ENCODE peak calls at places on chromosomes 12 and 14, in nine cellular contexts. G is activated T-cell treated with anti-CD3 and anti-CD28 coated beads, Interleukin-2, amount 50 U/mL, for 72 hours; J is uterus; Q is NCI-H774; P is upper lobe of right lung; S is ovary; F is AG10803; A is EL; K is NCI-H1417. I is an unnamed sample.

GRCh38 chr12:1297639-1298038 is 296.7 kb downstream of the FBXL14 start:
- DNase-seq in J (no peak), P (no peak), S (no peak), Q (no peak), A (peak; percentile 9), G (no peak), K (no peak), F (no peak), I (no peak)

GRCh38 chr12:99277566-99277965 is 370.0 kb upstream of the GARIN6 start:
- DNase-seq in F (no peak), K (no peak), Q (no peak), J (no peak), A (no peak), S (no peak), G (no peak), P (no peak), I (no peak)

GRCh38 chr14:92570863-92571262 is 57.3 kb downstream of the RIN3 start:
- DNase-seq in F (no peak), S (no peak), A (no peak), Q (no peak), G (no peak), P (no peak), K (no peak), J (no peak), I (no peak)

GRCh38 chr12:104809706-104810385 is 148.2 kb downstream of the SLC41A2 start:
- DNase-seq in S (no peak), K (no peak), J (no peak), F (no peak), G (no peak), A (no peak), P (no peak), Q (no peak), I (no peak)

GRCh38 chr12:124484067-124484466 is 83.3 kb downstream of the NCOR2 start:
- DNase-seq in A (no peak), P (no peak), Q (no peak), F (no peak), K (no peak), G (no peak), J (no peak), S (no peak), I (no peak)

GRCh38 chr14:94771906-94772468 is 2.1 kb upstream of the GSC start:
- DNase-seq in F (no peak), J (no peak), K (no peak), P (no peak), A (no peak), Q (no peak), S (no peak), G (no peak), I (no peak)

GRCh38 chr14:28767851-28768548 is 1.4 kb downstream of the FOXG1 start:
- DNase-seq in G (peak; percentile 18), K (peak; percentile 76), S (no peak), A (no peak), F (no peak), P (no peak), J (no peak), Q (peak; percentile 65), I (no peak)

GRCh38 chr14:19878029-19878642 is 3.2 kb downstream of the OR4K2 start:
- DNase-seq in Q (no peak), G (no peak), A (no peak), J (no peak), S (no peak), P (no peak), K (peak; percentile 11), F (no peak), I (peak; percentile 4)

GRCh38 chr12:98870521-98870920 is 225.4 kb downstream of the APAF1 start:
- DNase-seq in A (no peak), Q (peak; percentile 72), G (no peak), S (no peak), P (no peak), J (no peak), K (peak; percentile 96), F (no peak), I (peak; percentile 5)

I was measured in NCI-H146.